ENCODE peak calls at places on chromosome 13, in four cellular contexts. G is astrocyte, I is fibroblast of lung, N is neural progenitor cell. O is an unnamed sample.

GRCh38 chr13:30862707-30863106 is 43.4 kb upstream of the MEDAG start:
- DNase-seq in G (peak), I (no peak), N (peak), O (no peak)

GRCh38 chr13:73481265-73481664 is 422.5 kb downstream of the KLF5 start:
- DNase-seq in G (no peak), I (no peak), N (no peak), O (no peak)

GRCh38 chr13:92829930-92830329 is 396.7 kb upstream of the GPC6 start:
- DNase-seq in G (no peak), N (no peak), I (peak), O (no peak)

GRCh38 chr13:87680298-87680697 is 9.1 kb downstream of the SLITRK5 start:
- DNase-seq in I (peak), G (no peak), N (no peak), O (no peak)

GRCh38 chr13:93217701-93218100 is 8.9 kb upstream of the GPC6 start:
- DNase-seq in G (peak), N (no peak), I (peak), O (no peak)

GRCh38 chr13:91045351-91046034 is 302.0 kb upstream of the MIR17HG start:
- DNase-seq in G (no peak), I (peak), N (peak), O (no peak)

GRCh38 chr13:106109391-106109791 is 426.1 kb downstream of the EFNB2 start:
- DNase-seq in G (peak), I (no peak), N (no peak), O (no peak)

GRCh38 chr13:94896238-94896637 is 183.9 kb upstream of the SOX21 start:
- DNase-seq in N (no peak), I (no peak), G (no peak), O (no peak)

GRCh38 chr13:37136187-37136586 is 30.7 kb upstream of the CSNK1A1L start:
- DNase-seq in I (no peak), G (peak), N (no peak), O (no peak)

GRCh38 chr13:64305246-64305645 is 2889.6 kb upstream of the PCDH20 start:
- DNase-seq in G (peak), I (peak), N (no peak), O (no peak)

GRCh38 chr13:38564751-38565150 is 122.1 kb upstream of the FREM2 start:
- DNase-seq in G (no peak), I (no peak), N (no peak), O (no peak)

GRCh38 chr13:114068723-114069322 is 63.6 kb downstream of the RASA3 start:
- DNase-seq in I (peak), N (no peak), G (peak), O (peak)

GRCh38 chr13:24997367-24997967 is 98.5 kb upstream of the PABPC3 start:
- DNase-seq in G (no peak), N (peak), I (peak), O (no peak)

GRCh38 chr13:28429096-28429495 is 65.8 kb downstream of the FLT1 start:
- DNase-seq in I (no peak), N (no peak), G (no peak), O (no peak)

GRCh38 chr13:108924154-108924940 is 294.9 kb downstream of the MYO16 start:
- DNase-seq in I (peak), G (peak), N (no peak), O (no peak)

GRCh38 chr13:99215466-99215865 is 14.8 kb downstream of the UBAC2 start:
- DNase-seq in G (no peak), N (no peak), I (no peak), O (no peak)

GRCh38 chr13:32988588-32989256 is 27.5 kb upstream of the KL start:
- DNase-seq in I (no peak), N (no peak), G (no peak), O (no peak)

GRCh38 chr13:23688336-23688735 is 118.1 kb downstream of the TNFRSF19 start:
- DNase-seq in I (no peak), N (no peak), G (no peak), O (no peak)

GRCh38 chr13:110855363-110855762 is 59.5 kb downstream of the ANKRD10 start:
- DNase-seq in N (no peak), G (no peak), I (no peak), O (no peak)

GRCh38 chr13:30846311-30846710 is 59.8 kb upstream of the MEDAG start:
- DNase-seq in N (no peak), I (no peak), G (peak), O (no peak)

GRCh38 chr13:103884139-103884723 is 818.0 kb upstream of the SLC10A2 start:
- DNase-seq in G (no peak), N (no peak), I (no peak), O (no peak)

DNA sequence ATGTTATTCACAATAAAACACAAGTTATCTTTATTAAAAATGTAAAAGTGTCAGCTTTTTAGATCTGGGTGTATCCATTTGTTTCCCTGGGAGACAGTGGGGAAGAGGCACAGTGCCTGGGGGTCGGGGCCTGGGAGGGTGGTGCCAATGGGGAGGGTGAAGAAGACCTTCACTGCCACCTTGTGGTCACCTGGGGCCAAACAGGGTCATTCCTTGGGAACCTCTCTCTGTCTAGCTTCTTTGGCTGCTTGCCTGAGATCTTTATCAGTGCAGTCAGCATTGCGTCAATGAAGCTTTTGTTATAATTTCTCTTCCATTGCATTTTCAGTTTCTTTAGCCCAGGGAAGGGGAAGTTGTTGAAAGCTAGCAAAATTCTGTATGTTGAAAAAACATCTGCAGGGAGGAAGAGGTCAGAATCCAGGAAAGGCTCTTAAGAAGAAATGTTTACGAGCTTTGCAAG is 39.1 kb downstream of the PCDH8 start:
- DNase-seq in G (peak), I (peak), N (peak), O (no peak)
- TF ChIP-seq CTCF in G (peak), I (no peak), N (peak), O (peak)

GRCh38 chr13:84031120-84031519 is 148.8 kb upstream of the SLITRK1 start:
- DNase-seq in N (no peak), G (no peak), I (no peak), O (no peak)
- H3K4me3 ChIP-seq in N (no peak), G (no peak), I (no peak), O (no peak)

GRCh38 chr13:112722433-112723250 is 32.8 kb downstream of the ATP11A start:
- DNase-seq in G (peak), I (peak), N (no peak), O (peak)
- H3K9ac ChIP-seq in G (peak), I (no peak), N (no peak), O (no peak)

DNA sequence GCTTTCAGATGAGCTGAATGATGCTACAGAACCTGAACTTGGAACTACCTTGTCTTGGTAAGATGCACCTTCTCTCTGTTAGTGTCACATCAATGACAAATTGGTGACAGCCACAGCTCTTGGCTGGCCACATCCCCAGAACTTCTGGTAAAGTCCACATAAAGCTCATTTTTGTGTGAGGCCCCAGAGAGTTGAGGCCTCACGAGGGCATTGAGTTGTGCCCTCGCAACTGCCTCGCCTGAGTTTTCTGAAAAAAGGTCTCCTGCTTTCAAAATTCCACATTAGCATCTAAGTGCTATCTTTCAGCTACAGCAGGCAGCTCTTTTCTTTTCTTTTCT is 42.6 kb downstream of the MRPL57 start:
- DNase-seq in G (no peak), N (no peak), I (no peak), O (no peak)
- TF ChIP-seq CTCF in G (no peak), N (no peak), I (no peak), O (no peak)

GRCh38 chr13:41467546-41467945 is 10.2 kb downstream of the RGCC start:
- DNase-seq in N (no peak), I (no peak), G (no peak), O (no peak)

GRCh38 chr13:41463823-41464602 is 6.7 kb downstream of the RGCC start:
- DNase-seq in I (no peak), N (no peak), G (no peak), O (peak)

GRCh38 chr13:41465965-41466364 is 8.6 kb downstream of the RGCC start:
- DNase-seq in I (no peak), N (no peak), G (no peak), O (no peak)

GRCh38 chr13:41462427-41462826 is 5.1 kb downstream of the RGCC start:
- DNase-seq in G (no peak), N (no peak), I (no peak), O (no peak)

GRCh38 chr13:41465215-41465907 is 8.0 kb downstream of the RGCC start:
- DNase-seq in G (peak), I (peak), N (no peak), O (peak)
- H3K4me3 ChIP-seq in G (no peak), I (no peak), N (no peak), O (no peak)